ENCODE peak calls at places on chromosomes 13 and 19, in nine cellular contexts. T is GOT3; Z is NB4; R is heart right ventricle; G is stimulated activated CD8-positive, alpha-beta memory T cell treated with anti-CD3 and anti-CD28 coated beads, Interleukin-7, amount 100 ng/mL, for 1 hour; J is astrocyte of the cerebellum; I is left colon; B is GF-D8; O is T-helper 9 cell. D is an unnamed sample.

GRCh38 chr19:31639306-31639705 is 290.1 kb upstream of the TSHZ3 start:
- DNase-seq in Z (peak), G (no peak), B (no peak), J (no peak), I (no peak), O (no peak), R (no peak), T (no peak), D (no peak)

GRCh38 chr13:113955235-113955634 is 18.6 kb downstream of the C13orf46 start:
- DNase-seq in T (no peak), B (no peak), G (no peak), O (no peak), Z (no peak), J (no peak), I (no peak), R (no peak), D (no peak)

GRCh38 chr19:46718157-46718933 is 1.4 kb upstream of the PRKD2 start:
- DNase-seq in Z (peak), B (peak), G (peak), I (peak), T (no peak), O (peak), R (no peak), J (no peak), D (no peak)

GRCh38 chr19:5136060-5136855 is 167.3 kb downstream of the KDM4B start:
- DNase-seq in J (no peak), T (no peak), O (no peak), I (no peak), R (no peak), B (no peak), G (no peak), Z (peak), D (no peak)

GRCh38 chr13:74015137-74015536 is 119.1 kb downstream of the KLF12 start:
- DNase-seq in I (no peak), J (no peak), R (no peak), B (no peak), G (no peak), T (no peak), O (no peak), Z (no peak), D (no peak)

GRCh38 chr19:14473915-14474578 is 1.1 kb downstream of the PTGER1 start:
- DNase-seq in R (no peak), Z (no peak), J (no peak), I (peak), G (no peak), T (no peak), O (no peak), B (no peak), D (peak)

GRCh38 chr13:29924482-29924884 is 74.1 kb upstream of the UBL3 start:
- DNase-seq in T (no peak), R (no peak), B (no peak), O (no peak), I (no peak), Z (no peak), G (no peak), J (peak), D (no peak)

GRCh38 chr19:5343848-5344247 is 3.2 kb upstream of the PTPRS start:
- DNase-seq in O (no peak), G (no peak), Z (no peak), T (no peak), R (no peak), I (no peak), J (no peak), B (no peak), D (no peak)

GRCh38 chr13:77724092-77724491 is 26.6 kb downstream of the SLAIN1 start:
- DNase-seq in T (no peak), G (no peak), J (no peak), R (no peak), B (no peak), Z (no peak), O (no peak), I (no peak), D (no peak)

GRCh38 chr13:40152145-40152544 is 496.7 kb downstream of the COG6 start:
- DNase-seq in O (no peak), G (no peak), T (no peak), I (no peak), R (no peak), J (peak), Z (no peak), B (no peak), D (peak)

GRCh38 chr19:33595783-33596182 is 26.0 kb upstream of the CHST8 start:
- DNase-seq in O (no peak), B (no peak), Z (no peak), I (no peak), J (no peak), G (no peak), T (no peak), R (no peak), D (no peak)

GRCh38 chr19:48768989-48769713 is 13.8 kb downstream of the FGF21 start:
- DNase-seq in O (no peak), Z (peak), J (no peak), R (no peak), I (no peak), T (no peak), B (peak), G (no peak), D (peak)

GRCh38 chr19:45769821-45770191 is 754 bp upstream of the SIX5 start:
- DNase-seq in O (peak), T (no peak), J (no peak), Z (no peak), G (no peak), R (peak), B (no peak), I (peak), D (peak)

GRCh38 chr19:13881692-13882418 is 4.9 kb downstream of the NANOS3 start:
- DNase-seq in J (peak), T (no peak), Z (peak), I (peak), B (peak), R (peak), G (no peak), O (no peak), D (peak)

GRCh38 chr13:74306496-74306895 is 172.3 kb upstream of the KLF12 start:
- DNase-seq in B (no peak), R (no peak), T (no peak), G (no peak), O (no peak), I (no peak), J (peak), Z (no peak), D (no peak)

GRCh38 chr19:35098413-35099049 is 17.1 kb upstream of the FXYD3 start:
- DNase-seq in I (no peak), Z (no peak), G (no peak), J (no peak), T (no peak), O (no peak), R (peak), B (no peak), D (peak)

GRCh38 chr13:88434953-88435352 is 763.8 kb downstream of the SLITRK5 start:
- DNase-seq in R (no peak), Z (no peak), T (no peak), G (no peak), I (no peak), O (no peak), J (no peak), B (no peak), D (no peak)

GRCh38 chr19:38473201-38473600 is 39.7 kb downstream of the RYR1 start:
- DNase-seq in O (no peak), R (no peak), B (no peak), I (no peak), J (no peak), G (no peak), Z (no peak), T (no peak), D (no peak)

GRCh38 chr19:46428278-46429141 is at the start of gene PNMA8C:
- DNase-seq in I (peak), J (no peak), R (peak), T (no peak), Z (peak), G (no peak), O (no peak), B (no peak), D (peak)

GRCh38 chr19:46748325-46749109 is 2.3 kb upstream of the STRN4 start:
- DNase-seq in O (peak), I (peak), R (peak), T (no peak), J (no peak), Z (peak), B (peak), G (peak), D (peak)

GRCh38 chr19:49507803-49508494 is 4.5 kb upstream of the FCGRT start:
- DNase-seq in G (no peak), O (no peak), I (no peak), J (no peak), R (no peak), B (no peak), T (no peak), Z (no peak), D (no peak)

GRCh38 chr19:677201-677600 is 1.0 kb downstream of the FSTL3 start:
- DNase-seq in I (no peak), T (no peak), O (no peak), B (no peak), R (peak), J (peak), G (no peak), Z (no peak), D (peak)

GRCh38 chr13:77378662-77379061 is 51.8 kb upstream of the MYCBP2 start:
- DNase-seq in O (no peak), I (no peak), R (no peak), T (no peak), G (no peak), Z (no peak), B (no peak), J (no peak), D (no peak)

GRCh38 chr19:5250127-5250659 is 90.4 kb downstream of the PTPRS start:
- DNase-seq in R (peak), B (no peak), G (no peak), O (no peak), T (no peak), Z (no peak), I (no peak), J (no peak), D (peak)

GRCh38 chr19:39508629-39509028 is 6.3 kb upstream of the SELENOV start:
- DNase-seq in J (no peak), T (no peak), I (no peak), O (no peak), Z (no peak), R (no peak), B (no peak), G (no peak), D (no peak)

GRCh38 chr13:112186091-112186490 is 119.1 kb downstream of the SOX1 start:
- DNase-seq in Z (no peak), R (no peak), G (no peak), B (no peak), I (no peak), J (no peak), T (no peak), O (no peak), D (no peak)

GRCh38 chr13:101289764-101290163 is 126.5 kb downstream of the NALCN start:
- DNase-seq in O (no peak), Z (no peak), T (no peak), R (no peak), J (no peak), I (no peak), B (no peak), G (no peak), D (peak)

GRCh38 chr13:51945149-51945548 is 66.1 kb downstream of the ATP7B start:
- DNase-seq in Z (no peak), R (no peak), B (no peak), I (no peak), T (no peak), G (no peak), O (no peak), J (no peak), D (no peak)

GRCh38 chr19:40549007-40549708 is 27.5 kb upstream of the SHKBP1 start:
- DNase-seq in J (peak), I (peak), G (peak), O (peak), T (no peak), R (peak), B (no peak), Z (peak), D (peak)

GRCh38 chr13:51801631-51802099 is 2.3 kb downstream of the DHRS12 start:
- DNase-seq in T (no peak), J (no peak), O (no peak), B (no peak), I (peak), R (peak), G (no peak), Z (no peak), D (peak)

GRCh38 chr19:29631450-29631849 is 25.4 kb downstream of the POP4 start:
- DNase-seq in R (no peak), B (no peak), O (no peak), Z (no peak), G (no peak), I (no peak), J (no peak), T (no peak), D (no peak)

GRCh38 chr13:82833928-82834327 is 1048.3 kb downstream of the SLITRK1 start:
- DNase-seq in J (no peak), O (no peak), T (no peak), G (no peak), B (no peak), R (no peak), Z (no peak), I (no peak), D (no peak)

GRCh38 chr13:25971499-25972145 is 80.2 kb downstream of the SHISA2 start:
- DNase-seq in Z (no peak), J (no peak), O (peak), G (no peak), R (no peak), T (no peak), I (no peak), B (no peak), D (no peak)

GRCh38 chr13:99958402-99959126 is 13.0 kb downstream of the ZIC5 start:
- DNase-seq in T (no peak), B (no peak), O (no peak), G (no peak), R (no peak), J (no peak), Z (no peak), I (no peak), D (no peak)

GRCh38 chr19:6639439-6639838 is 30.5 kb downstream of the TNFSF14 start:
- DNase-seq in I (no peak), R (no peak), O (no peak), Z (no peak), J (no peak), B (no peak), T (no peak), G (no peak), D (no peak)

GRCh38 chr19:49512970-49513745 is 697 bp downstream of the FCGRT start:
- DNase-seq in B (no peak), O (no peak), G (no peak), T (no peak), R (peak), I (peak), J (no peak), Z (peak), D (peak)

GRCh38 chr19:7869453-7869909 is 4.7 kb downstream of the PRR36 start:
- DNase-seq in G (peak), J (no peak), Z (peak), R (peak), I (peak), B (no peak), T (no peak), O (peak), D (peak)

GRCh38 chr19:55454787-55455243 is 6.6 kb downstream of the ISOC2 start:
- DNase-seq in R (peak), I (peak), G (no peak), Z (peak), B (no peak), J (no peak), T (no peak), O (peak), D (no peak)

D was measured in body of pancreas.